ENCODE peak calls at places on chromosomes 4 and X, in four cellular contexts. One of them, this sample, is unnamed.

GRCh38 chr4:110615366-110616161 is 7.3 kb downstream of the PITX2 start:
- DNase-seq in brain microvascular endothelial cell: no peak
- DNase-seq in psoas muscle: no peak
- DNase-seq in Peyer's patch: no peak
- DNase-seq in this sample: no peak

GRCh38 chr4:107330915-107331314 is 294.8 kb upstream of the DKK2 start:
- DNase-seq in psoas muscle: no peak
- DNase-seq in Peyer's patch: no peak
- DNase-seq in brain microvascular endothelial cell: no peak
- DNase-seq in this sample: no peak

GRCh38 chrX:153460826-153461225 is 9.6 kb downstream of the HAUS7 start:
- DNase-seq in brain microvascular endothelial cell: no peak
- DNase-seq in Peyer's patch: peak; percentile 32
- DNase-seq in psoas muscle: peak; percentile 39
- DNase-seq in this sample: no peak

GRCh38 chr4:35175894-35176293 is 1068.4 kb downstream of the ARAP2 start:
- DNase-seq in psoas muscle: no peak
- DNase-seq in Peyer's patch: no peak
- DNase-seq in brain microvascular endothelial cell: no peak
- DNase-seq in this sample: no peak

GRCh38 chrX:40996886-40997530 is 88.2 kb upstream of the USP9X start:
- DNase-seq in Peyer's patch: no peak
- DNase-seq in psoas muscle: no peak
- DNase-seq in brain microvascular endothelial cell: peak; percentile 48
- DNase-seq in this sample: no peak

GRCh38 chr4:31793907-31794306 is 1073.7 kb downstream of the PCDH7 start:
- DNase-seq in Peyer's patch: no peak
- DNase-seq in brain microvascular endothelial cell: no peak
- DNase-seq in psoas muscle: no peak
- DNase-seq in this sample: no peak

GRCh38 chr4:150385606-150386005 is 196.3 kb upstream of the MAB21L2 start:
- DNase-seq in psoas muscle: no peak
- DNase-seq in brain microvascular endothelial cell: peak; percentile 77
- DNase-seq in Peyer's patch: no peak
- DNase-seq in this sample: no peak

GRCh38 chr4:156815717-156816319 is 155.8 kb downstream of the PDGFC start:
- DNase-seq in Peyer's patch: no peak
- DNase-seq in brain microvascular endothelial cell: no peak
- DNase-seq in psoas muscle: no peak
- DNase-seq in this sample: no peak

GRCh38 chr4:176191974-176192373 is 3.4 kb downstream of the SPATA4 start:
- DNase-seq in brain microvascular endothelial cell: no peak
- DNase-seq in psoas muscle: no peak
- DNase-seq in Peyer's patch: no peak
- DNase-seq in this sample: no peak

GRCh38 chr4:1060121-1060520 is 48.7 kb downstream of the FGFRL1 start:
- DNase-seq in brain microvascular endothelial cell: no peak
- DNase-seq in psoas muscle: no peak
- DNase-seq in Peyer's patch: no peak
- DNase-seq in this sample: peak; percentile 31

GRCh38 chr4:39232100-39232499 is 49.8 kb downstream of the WDR19 start:
- DNase-seq in brain microvascular endothelial cell: no peak
- DNase-seq in Peyer's patch: no peak
- DNase-seq in psoas muscle: no peak
- DNase-seq in this sample: no peak

GRCh38 chrX:15564981-15565579 is 35.7 kb downstream of the ACE2 start:
- DNase-seq in brain microvascular endothelial cell: peak; percentile 48
- DNase-seq in Peyer's patch: no peak
- DNase-seq in psoas muscle: peak; percentile 50
- DNase-seq in this sample: peak; percentile 75

GRCh38 chrX:101287402-101287801 is 3.7 kb downstream of the TAF7L start:
- DNase-seq in psoas muscle: no peak
- DNase-seq in brain microvascular endothelial cell: peak; percentile 59
- DNase-seq in Peyer's patch: no peak
- DNase-seq in this sample: no peak
- H3K27ac ChIP-seq in psoas muscle: no peak overlapping the region
- H3K27ac ChIP-seq in brain microvascular endothelial cell: no peak overlapping the region
- H3K27ac ChIP-seq in Peyer's patch: no peak overlapping the region
- H3K27ac ChIP-seq in this sample: no peak overlapping the region

GRCh38 chrX:24030597-24030996 is 3.6 kb upstream of the KLHL15 start:
- DNase-seq in brain microvascular endothelial cell: no peak
- DNase-seq in psoas muscle: no peak
- DNase-seq in Peyer's patch: no peak
- DNase-seq in this sample: no peak
- TF ChIP-seq CTCF in brain microvascular endothelial cell: no peak
- TF ChIP-seq CTCF in psoas muscle: no peak
- TF ChIP-seq CTCF in Peyer's patch: no peak
- TF ChIP-seq CTCF in this sample: no peak

DNA sequence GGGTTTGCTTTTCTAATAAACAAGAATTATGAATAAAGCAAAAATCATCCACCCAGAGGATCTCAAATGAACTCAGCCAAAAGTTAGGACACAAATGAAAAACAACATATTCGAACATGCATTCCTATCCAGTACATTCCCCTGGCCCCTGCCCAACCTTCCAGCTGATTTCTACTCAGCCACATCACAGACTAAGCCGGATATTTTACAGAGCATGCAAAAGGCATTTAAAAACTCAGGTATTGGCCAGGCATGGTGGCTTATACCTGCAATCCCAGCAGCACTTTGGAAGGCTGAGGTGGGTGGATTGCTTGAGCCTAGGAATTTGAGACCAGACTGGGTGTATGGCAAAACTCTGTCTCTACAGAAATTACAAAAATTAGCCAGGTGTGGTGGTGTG is 54.6 kb downstream of the RELL1 start:
- DNase-seq in brain microvascular endothelial cell: peak; percentile 16
- DNase-seq in psoas muscle: no peak
- DNase-seq in Peyer's patch: no peak
- DNase-seq in this sample: no peak
- H3K27ac ChIP-seq in brain microvascular endothelial cell: no peak overlapping the region
- H3K27ac ChIP-seq in psoas muscle: no peak overlapping the region
- H3K27ac ChIP-seq in Peyer's patch: no peak overlapping the region
- H3K27ac ChIP-seq in this sample: no peak overlapping the region

GRCh38 chr4:13940921-13941320 is 313.4 kb upstream of the BOD1L1 start:
- DNase-seq in Peyer's patch: no peak
- DNase-seq in brain microvascular endothelial cell: no peak
- DNase-seq in psoas muscle: no peak
- DNase-seq in this sample: no peak

GRCh38 chr4:13947921-13948320 is 320.4 kb upstream of the BOD1L1 start:
- DNase-seq in psoas muscle: no peak
- DNase-seq in Peyer's patch: no peak
- DNase-seq in brain microvascular endothelial cell: no peak
- DNase-seq in this sample: no peak

GRCh38 chr4:13942936-13943335 is 315.4 kb upstream of the BOD1L1 start:
- DNase-seq in brain microvascular endothelial cell: no peak
- DNase-seq in psoas muscle: no peak
- DNase-seq in Peyer's patch: no peak
- DNase-seq in this sample: no peak

GRCh38 chr4:13938299-13938698 is 310.8 kb upstream of the BOD1L1 start:
- DNase-seq in Peyer's patch: no peak
- DNase-seq in brain microvascular endothelial cell: no peak
- DNase-seq in psoas muscle: no peak
- DNase-seq in this sample: no peak

GRCh38 chr4:13944095-13944501 is 316.6 kb upstream of the BOD1L1 start:
- DNase-seq in Peyer's patch: no peak
- DNase-seq in psoas muscle: no peak
- DNase-seq in brain microvascular endothelial cell: no peak
- DNase-seq in this sample: no peak
- TF ChIP-seq CTCF in Peyer's patch: no peak
- TF ChIP-seq CTCF in psoas muscle: no peak
- TF ChIP-seq CTCF in brain microvascular endothelial cell: no peak
- TF ChIP-seq CTCF in this sample: no peak

DNA sequence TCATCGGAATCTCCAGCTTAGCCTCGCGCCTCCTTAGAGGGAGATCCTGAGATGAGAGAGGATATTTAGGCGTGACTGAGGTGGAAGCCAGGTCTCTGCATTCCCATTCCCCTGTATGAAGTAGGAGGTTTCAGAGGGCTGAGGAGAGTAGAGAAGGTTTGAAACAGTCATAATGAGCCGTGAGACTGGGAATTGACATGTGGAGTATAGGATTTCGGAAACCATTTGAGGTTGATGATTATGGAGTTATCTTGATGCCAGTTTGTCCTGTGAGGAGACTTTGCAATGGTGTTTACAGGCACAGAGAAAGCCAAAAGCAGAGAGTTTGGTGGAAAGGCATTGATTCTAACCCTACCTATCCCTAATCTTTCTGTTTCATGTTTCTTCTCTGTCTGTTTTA is 2.0 kb downstream of the CHST7 start:
- DNase-seq in psoas muscle: no peak
- DNase-seq in brain microvascular endothelial cell: no peak
- DNase-seq in Peyer's patch: no peak
- DNase-seq in this sample: no peak
- H3K27ac ChIP-seq in psoas muscle: no peak overlapping the region
- H3K27ac ChIP-seq in brain microvascular endothelial cell: no peak overlapping the region
- H3K27ac ChIP-seq in Peyer's patch: no peak overlapping the region
- H3K27ac ChIP-seq in this sample: no peak overlapping the region

GRCh38 chr4:139453371-139454110 is 380 bp upstream of the RAB33B start:
- DNase-seq in psoas muscle: peak; percentile 98
- DNase-seq in Peyer's patch: peak; percentile 98
- DNase-seq in brain microvascular endothelial cell: peak; percentile 97
- DNase-seq in this sample: peak; percentile 99

GRCh38 chr4:139454111-139454600 is at the start of gene RAB33B:
- DNase-seq in Peyer's patch: no peak
- DNase-seq in psoas muscle: no peak
- DNase-seq in brain microvascular endothelial cell: no peak
- DNase-seq in this sample: no peak

GRCh38 chr4:139452000-139452399 is 1.9 kb upstream of the RAB33B start:
- DNase-seq in Peyer's patch: no peak
- DNase-seq in psoas muscle: no peak
- DNase-seq in brain microvascular endothelial cell: no peak
- DNase-seq in this sample: no peak

GRCh38 chr4:139454646-139455045 is 725 bp downstream of the RAB33B start:
- DNase-seq in Peyer's patch: no peak
- DNase-seq in psoas muscle: no peak
- DNase-seq in brain microvascular endothelial cell: no peak
- DNase-seq in this sample: no peak

DNA sequence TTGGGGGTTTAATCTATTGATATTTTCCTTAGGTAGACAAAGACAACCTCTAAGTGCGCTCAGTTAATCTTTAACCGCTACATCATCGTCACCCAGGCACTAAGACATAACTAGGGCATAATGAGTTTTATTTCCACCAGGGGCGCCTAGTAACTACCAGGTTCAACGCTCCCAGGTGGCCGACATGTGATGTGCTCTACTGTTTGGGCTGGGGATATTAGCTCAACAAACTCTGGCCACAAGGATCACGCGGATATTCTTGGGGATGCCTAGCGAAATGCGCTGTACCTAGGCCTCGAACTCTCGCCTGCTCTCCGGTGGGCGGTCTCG is 915 bp upstream of the RAB33B start:
- DNase-seq in Peyer's patch: peak; percentile 78
- DNase-seq in psoas muscle: no peak
- DNase-seq in brain microvascular endothelial cell: peak; percentile 72
- DNase-seq in this sample: no peak
- TF ChIP-seq CTCF in Peyer's patch: peak; percentile 73
- TF ChIP-seq CTCF in psoas muscle: no peak
- TF ChIP-seq CTCF in brain microvascular endothelial cell: peak; percentile 63
- TF ChIP-seq CTCF in this sample: no peak

GRCh38 chr4:105057370-105058096 is 89.1 kb upstream of the TET2 start:
- DNase-seq in brain microvascular endothelial cell: no peak
- DNase-seq in psoas muscle: no peak
- DNase-seq in Peyer's patch: no peak
- DNase-seq in this sample: no peak
- H3K27ac ChIP-seq in brain microvascular endothelial cell: no peak overlapping the region
- H3K27ac ChIP-seq in psoas muscle: no peak overlapping the region
- H3K27ac ChIP-seq in Peyer's patch: no peak overlapping the region
- H3K27ac ChIP-seq in this sample: no peak overlapping the region

DNA sequence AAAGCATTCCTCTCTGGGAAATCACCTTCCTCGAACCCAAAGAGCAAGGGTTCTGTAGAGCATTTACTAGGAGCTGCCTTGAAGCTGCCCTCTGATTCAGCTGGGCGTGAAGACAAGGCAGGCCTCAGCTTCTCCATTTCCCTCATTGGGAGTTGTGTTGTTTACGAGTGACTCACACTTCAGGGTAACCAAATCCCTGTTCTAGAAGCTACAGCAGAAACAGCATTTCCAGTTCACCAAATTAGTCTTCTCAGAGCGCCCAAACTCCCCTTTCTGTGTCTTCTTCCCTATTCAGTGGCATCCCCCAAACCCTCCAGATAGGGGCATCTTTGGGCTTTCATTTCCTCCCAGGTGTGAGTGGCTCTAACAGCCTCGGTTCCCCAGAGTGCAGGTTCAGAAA is 858 bp upstream of the XPNPEP2 start:
- DNase-seq in psoas muscle: no peak
- DNase-seq in brain microvascular endothelial cell: peak; percentile 21
- DNase-seq in Peyer's patch: no peak
- DNase-seq in this sample: no peak
- TF ChIP-seq CTCF in psoas muscle: no peak
- TF ChIP-seq CTCF in brain microvascular endothelial cell: no peak
- TF ChIP-seq CTCF in Peyer's patch: no peak
- TF ChIP-seq CTCF in this sample: no peak

GRCh38 chrX:926991-927390 is 285.5 kb downstream of the CRLF2 start:
- DNase-seq in Peyer's patch: no peak
- DNase-seq in brain microvascular endothelial cell: no peak
- DNase-seq in psoas muscle: no peak
- DNase-seq in this sample: no peak

GRCh38 chrX:928606-929005 is 283.8 kb downstream of the CRLF2 start:
- DNase-seq in psoas muscle: no peak
- DNase-seq in brain microvascular endothelial cell: no peak
- DNase-seq in Peyer's patch: no peak
- DNase-seq in this sample: no peak

GRCh38 chrX:926070-926469 is 286.4 kb downstream of the CRLF2 start:
- DNase-seq in brain microvascular endothelial cell: no peak
- DNase-seq in Peyer's patch: no peak
- DNase-seq in psoas muscle: no peak
- DNase-seq in this sample: no peak

GRCh38 chrX:925652-926061 is 286.8 kb downstream of the CRLF2 start:
- DNase-seq in brain microvascular endothelial cell: no peak
- DNase-seq in Peyer's patch: no peak
- DNase-seq in psoas muscle: no peak
- DNase-seq in this sample: no peak

DNA sequence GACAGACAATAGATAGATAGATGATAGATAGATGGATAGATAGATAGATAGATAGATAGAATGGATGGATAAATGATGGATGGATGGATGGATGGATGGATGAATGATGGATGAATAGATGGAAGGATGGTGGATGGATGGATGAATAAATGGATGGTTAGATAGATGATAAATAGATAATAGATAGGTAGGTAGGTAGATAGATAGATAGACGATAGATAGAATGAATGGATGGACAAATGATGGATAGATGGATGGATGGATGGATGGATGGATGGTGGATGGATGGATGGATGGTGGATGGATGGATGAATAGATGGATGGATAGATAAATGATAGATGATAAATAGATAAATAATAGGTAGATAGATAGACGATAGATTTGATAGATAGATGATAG is 287.4 kb downstream of the CRLF2 start:
- DNase-seq in psoas muscle: no peak
- DNase-seq in Peyer's patch: no peak
- DNase-seq in brain microvascular endothelial cell: no peak
- DNase-seq in this sample: no peak
- H3K27ac ChIP-seq in psoas muscle: no peak overlapping the region
- H3K27ac ChIP-seq in Peyer's patch: no peak overlapping the region
- H3K27ac ChIP-seq in brain microvascular endothelial cell: no peak overlapping the region
- H3K27ac ChIP-seq in this sample: no peak overlapping the region

GRCh38 chrX:57918750-57919436 is 8.6 kb upstream of the ZXDA start:
- DNase-seq in Peyer's patch: no peak
- DNase-seq in psoas muscle: peak; percentile 30
- DNase-seq in brain microvascular endothelial cell: no peak
- DNase-seq in this sample: no peak
- TF ChIP-seq CTCF in Peyer's patch: peak; percentile 45
- TF ChIP-seq CTCF in psoas muscle: peak; percentile 49
- TF ChIP-seq CTCF in brain microvascular endothelial cell: peak; percentile 54
- TF ChIP-seq CTCF in this sample: no peak